ENCODE peak calls at places on chromosomes 2 and 18, in five cellular contexts. One of them, this sample, is unnamed.

GRCh38 chr2:217993055-217993645 is 9.6 kb downstream of the TNS1 start:
- DNase-seq in astrocyte: peak
- DNase-seq in effector CD4-positive, alpha-beta T cell: no peak
- DNase-seq in fibroblast of mammary gland: peak
- DNase-seq in left lobe of liver: no peak
- DNase-seq in this sample: no peak

GRCh38 chr2:238466242-238466598 is 39.5 kb downstream of the ASB1 start:
- DNase-seq in astrocyte: no peak
- DNase-seq in effector CD4-positive, alpha-beta T cell: no peak
- DNase-seq in fibroblast of mammary gland: no peak
- DNase-seq in left lobe of liver: no peak
- DNase-seq in this sample: no peak

GRCh38 chr18:11817229-11817628 is 34.0 kb upstream of the CHMP1B start:
- DNase-seq in astrocyte: no peak
- DNase-seq in effector CD4-positive, alpha-beta T cell: no peak
- DNase-seq in fibroblast of mammary gland: no peak
- DNase-seq in left lobe of liver: no peak
- DNase-seq in this sample: no peak

GRCh38 chr18:43392168-43392567 is 114.9 kb upstream of the SYT4 start:
- DNase-seq in astrocyte: no peak
- DNase-seq in effector CD4-positive, alpha-beta T cell: no peak
- DNase-seq in fibroblast of mammary gland: no peak
- DNase-seq in left lobe of liver: no peak
- DNase-seq in this sample: no peak

GRCh38 chr2:18883626-18884456 is 294.5 kb upstream of the NT5C1B start:
- DNase-seq in astrocyte: no peak
- DNase-seq in effector CD4-positive, alpha-beta T cell: no peak
- DNase-seq in fibroblast of mammary gland: peak
- DNase-seq in left lobe of liver: no peak
- DNase-seq in this sample: peak

GRCh38 chr2:143481728-143482127 is 352.5 kb downstream of the ARHGAP15 start:
- DNase-seq in astrocyte: no peak
- DNase-seq in effector CD4-positive, alpha-beta T cell: no peak
- DNase-seq in fibroblast of mammary gland: no peak
- DNase-seq in left lobe of liver: no peak
- DNase-seq in this sample: no peak

GRCh38 chr2:180334514-180334913 is 327.4 kb upstream of the CWC22 start:
- DNase-seq in astrocyte: no peak
- DNase-seq in effector CD4-positive, alpha-beta T cell: no peak
- DNase-seq in fibroblast of mammary gland: no peak
- DNase-seq in left lobe of liver: no peak
- DNase-seq in this sample: no peak

GRCh38 chr2:172698041-172698863 is 37.4 kb upstream of the RAPGEF4 start:
- DNase-seq in astrocyte: peak
- DNase-seq in effector CD4-positive, alpha-beta T cell: no peak
- DNase-seq in fibroblast of mammary gland: peak
- DNase-seq in left lobe of liver: no peak
- DNase-seq in this sample: no peak

GRCh38 chr2:149617057-149617456 is 29.5 kb upstream of the MMADHC start:
- DNase-seq in astrocyte: peak
- DNase-seq in effector CD4-positive, alpha-beta T cell: no peak
- DNase-seq in fibroblast of mammary gland: no peak
- DNase-seq in left lobe of liver: no peak
- DNase-seq in this sample: no peak

GRCh38 chr2:63849381-63850203 is 7.9 kb downstream of the UGP2 start:
- DNase-seq in astrocyte: peak
- DNase-seq in effector CD4-positive, alpha-beta T cell: no peak
- DNase-seq in fibroblast of mammary gland: no peak
- DNase-seq in left lobe of liver: no peak
- DNase-seq in this sample: peak

GRCh38 chr2:6148887-6149286 is 456.7 kb downstream of the SOX11 start:
- DNase-seq in astrocyte: peak
- DNase-seq in effector CD4-positive, alpha-beta T cell: no peak
- DNase-seq in fibroblast of mammary gland: no peak
- DNase-seq in left lobe of liver: no peak
- DNase-seq in this sample: no peak

GRCh38 chr18:75638597-75639467 is 211.3 kb upstream of the SMIM21 start:
- DNase-seq in astrocyte: peak
- DNase-seq in effector CD4-positive, alpha-beta T cell: no peak
- DNase-seq in fibroblast of mammary gland: peak
- DNase-seq in left lobe of liver: no peak
- DNase-seq in this sample: no peak

GRCh38 chr2:5692561-5693287 is 540 bp downstream of the SOX11 start:
- DNase-seq in astrocyte: peak
- DNase-seq in effector CD4-positive, alpha-beta T cell: no peak
- DNase-seq in fibroblast of mammary gland: no peak
- DNase-seq in left lobe of liver: no peak
- DNase-seq in this sample: peak

GRCh38 chr18:34121157-34121807 is 103.4 kb downstream of the NOL4 start:
- DNase-seq in astrocyte: peak
- DNase-seq in effector CD4-positive, alpha-beta T cell: no peak
- DNase-seq in fibroblast of mammary gland: peak
- DNase-seq in left lobe of liver: peak
- DNase-seq in this sample: no peak

GRCh38 chr2:181203916-181204315 is 223.5 kb downstream of the UBE2E3 start:
- DNase-seq in astrocyte: peak
- DNase-seq in effector CD4-positive, alpha-beta T cell: no peak
- DNase-seq in fibroblast of mammary gland: peak
- DNase-seq in left lobe of liver: no peak
- DNase-seq in this sample: no peak

GRCh38 chr2:16425462-16426336 is 239.9 kb downstream of the CYRIA start:
- DNase-seq in astrocyte: no peak
- DNase-seq in effector CD4-positive, alpha-beta T cell: no peak
- DNase-seq in fibroblast of mammary gland: no peak
- DNase-seq in left lobe of liver: peak
- DNase-seq in this sample: no peak

GRCh38 chr2:174184504-174184903 is 63.8 kb downstream of the OLA1 start:
- DNase-seq in astrocyte: no peak
- DNase-seq in effector CD4-positive, alpha-beta T cell: no peak
- DNase-seq in fibroblast of mammary gland: no peak
- DNase-seq in left lobe of liver: no peak
- DNase-seq in this sample: no peak